ENCODE peak calls at places on chromosomes 3 and 15, in six cellular contexts. X is NCI-H2029; R is NCI-H524; E is stimulated activated CD4-positive, alpha-beta T cell treated with anti-CD3 and anti-CD28 coated beads, TNF-alpha, amount 100 ng/mL, for 4 hours; L is fibroblast of the conjunctiva; B is T-helper 9 cell. J is an unnamed sample.

GRCh38 chr3:177597325-177598109 is 400.2 kb upstream of the TBL1XR1 start:
- DNase-seq in X (peak; percentile 98), R (no peak), E (no peak), L (peak; percentile 76), B (peak; percentile 4), J (no peak)

GRCh38 chr3:16606398-16606797 is 1.2 kb upstream of the DAZL start:
- DNase-seq in X (no peak), R (no peak), E (no peak), L (no peak), B (no peak), J (no peak)

GRCh38 chr3:133574260-133574881 is 885 bp downstream of the CDV3 start:
- DNase-seq in X (no peak), R (no peak), E (peak; percentile 28), L (peak; percentile 47), B (peak; percentile 59), J (peak; percentile 37)

GRCh38 chr3:122969585-122970453 is 57.7 kb downstream of the SEMA5B start:
- DNase-seq in X (no peak), R (no peak), E (no peak), L (peak; percentile 62), B (no peak), J (no peak)

GRCh38 chr15:64547275-64547674 is 86.9 kb downstream of the ZNF609 start:
- DNase-seq in X (no peak), R (no peak), E (no peak), L (no peak), B (no peak), J (no peak)

GRCh38 chr3:154758109-154758868 is 321.8 kb upstream of the MME start:
- DNase-seq in X (peak; percentile 27), R (no peak), E (no peak), L (peak; percentile 47), B (no peak), J (no peak)

GRCh38 chr3:122295286-122295685 is 29.8 kb upstream of the CSTA start:
- DNase-seq in X (no peak), R (no peak), E (no peak), L (no peak), B (no peak), J (no peak)

GRCh38 chr3:127305499-127305898 is 17.7 kb upstream of the PRR20G start:
- DNase-seq in X (no peak), R (no peak), E (no peak), L (no peak), B (no peak), J (no peak)

GRCh38 chr15:80174017-80174746 is 21.4 kb downstream of the FAH start:
- DNase-seq in X (no peak), R (no peak), E (no peak), L (peak; percentile 72), B (no peak), J (no peak)

GRCh38 chr3:148173836-148174235 is 523.9 kb upstream of the AGTR1 start:
- DNase-seq in X (no peak), R (no peak), E (no peak), L (peak; percentile 38), B (no peak), J (no peak)

GRCh38 chr3:106172780-106173179 is 304.0 kb upstream of the CBLB start:
- DNase-seq in X (no peak), R (no peak), E (no peak), L (no peak), B (no peak), J (no peak)

GRCh38 chr3:38117163-38117716 is 19.7 kb downstream of the ACAA1 start:
- DNase-seq in X (no peak), R (no peak), E (no peak), L (no peak), B (no peak), J (no peak)

GRCh38 chr3:126023390-126023789 is 54.4 kb downstream of the ROPN1B start:
- DNase-seq in X (no peak), R (peak; percentile 17), E (no peak), L (no peak), B (no peak), J (no peak)

GRCh38 chr3:195173696-195174095 is 97.3 kb downstream of the XXYLT1 start:
- DNase-seq in X (no peak), R (no peak), E (no peak), L (no peak), B (no peak), J (no peak)

GRCh38 chr3:124082343-124082742 is 90.4 kb upstream of the ROPN1 start:
- DNase-seq in X (no peak), R (no peak), E (no peak), L (no peak), B (no peak), J (no peak)

GRCh38 chr3:157888040-157888439 is 218.2 kb downstream of the SHOX2 start:
- DNase-seq in X (no peak), R (no peak), E (no peak), L (no peak), B (no peak), J (no peak)

GRCh38 chr3:58521002-58521670 is 15.9 kb downstream of the ACOX2 start:
- DNase-seq in X (no peak), R (no peak), E (no peak), L (no peak), B (no peak), J (no peak)

GRCh38 chr15:84981711-84982300 is at the start of gene PDE8A:
- DNase-seq in X (no peak), R (no peak), E (peak; percentile 26), L (no peak), B (peak; percentile 52), J (peak; percentile 43)

GRCh38 chr3:36993326-36994283 is at the start of gene MLH1:
- DNase-seq in X (no peak), R (no peak), E (peak; percentile 98), L (peak; percentile 100), B (peak; percentile 93), J (peak; percentile 88)

GRCh38 chr3:195188530-195188917 is 82.4 kb downstream of the XXYLT1 start:
- DNase-seq in X (no peak), R (no peak), E (no peak), L (no peak), B (no peak), J (no peak)

GRCh38 chr3:71684752-71685151 is 40.5 kb downstream of the EIF4E3 start:
- DNase-seq in X (peak; percentile 23), R (no peak), E (no peak), L (peak; percentile 74), B (no peak), J (no peak)

GRCh38 chr3:35936571-35936970 is 297.2 kb downstream of the ARPP21 start:
- DNase-seq in X (no peak), R (no peak), E (no peak), L (no peak), B (no peak), J (no peak)

GRCh38 chr3:141087071-141087824 is 36.1 kb downstream of the SPSB4 start:
- DNase-seq in X (no peak), R (no peak), E (no peak), L (no peak), B (no peak), J (no peak)

GRCh38 chr15:68114840-68115239 is 60.7 kb downstream of the PIAS1 start:
- DNase-seq in X (no peak), R (no peak), E (no peak), L (no peak), B (no peak), J (no peak)

GRCh38 chr3:141900343-141900742 is 23.9 kb downstream of the ATP1B3 start:
- DNase-seq in X (no peak), R (no peak), E (no peak), L (no peak), B (no peak), J (no peak)

GRCh38 chr3:195224156-195224979 is 46.6 kb downstream of the XXYLT1 start:
- DNase-seq in X (no peak), R (no peak), E (no peak), L (no peak), B (no peak), J (no peak)

GRCh38 chr15:52423852-52424251 is 104.8 kb downstream of the MYO5A start:
- DNase-seq in X (no peak), R (no peak), E (no peak), L (no peak), B (no peak), J (no peak)

GRCh38 chr15:45918839-45919238 is 284.0 kb downstream of the SQOR start:
- DNase-seq in X (no peak), R (no peak), E (no peak), L (no peak), B (no peak), J (no peak)

J was measured in T follicular helper cell.